ENCODE peak calls at places on chromosomes 13 and 19, in six cellular contexts. W, F, B, V, D and M are unnamed samples.
A peak's percentile ranks its signal among the peaks of the same experiment; 100 is the strongest.

GRCh38 chr19:38840583-38840968 is 9.0 kb upstream of the ECH1 start:
- DNase-seq in V (no peak), W (no peak), F (no peak), B (no peak), D (no peak), M (no peak)

GRCh38 chr19:17294051-17294891 is 9.0 kb downstream of the ABHD8 start:
- DNase-seq in D (no peak), V (no peak), W (peak; percentile 88), B (peak; percentile 91), F (peak; percentile 46), M (peak; percentile 63)

GRCh38 chr19:50535672-50536071 is 22.0 kb upstream of the ASPDH start:
- DNase-seq in B (no peak), V (no peak), D (no peak), F (no peak), W (no peak), M (no peak)

GRCh38 chr19:38049105-38049649 is 142.2 kb downstream of the SIPA1L3 start:
- DNase-seq in B (no peak), F (no peak), V (no peak), W (no peak), D (no peak), M (no peak)

GRCh38 chr19:12913011-12913561 is 6.0 kb downstream of the SYCE2 start:
- DNase-seq in V (peak; percentile 93), D (peak; percentile 93), B (peak; percentile 67), W (peak; percentile 71), F (no peak), M (peak; percentile 29)

GRCh38 chr19:10006335-10006708 is 4.0 kb downstream of the COL5A3 start:
- DNase-seq in F (no peak), D (peak; percentile 68), B (no peak), W (no peak), V (no peak), M (no peak)

GRCh38 chr13:23618341-23618740 is 48.1 kb downstream of the TNFRSF19 start:
- DNase-seq in D (no peak), W (no peak), V (no peak), F (no peak), B (no peak), M (no peak)

GRCh38 chr13:113860579-113861432 is 3.1 kb downstream of the GAS6 start:
- DNase-seq in F (no peak), D (peak; percentile 70), B (peak; percentile 80), W (peak; percentile 80), V (peak; percentile 69), M (peak; percentile 51)

GRCh38 chr13:73521291-73521626 is 462.5 kb downstream of the KLF5 start:
- DNase-seq in B (no peak), F (no peak), D (no peak), V (no peak), W (no peak), M (no peak)

GRCh38 chr19:47221890-47222289 is 9.1 kb downstream of the BBC3 start:
- DNase-seq in F (no peak), B (no peak), D (no peak), W (no peak), V (no peak), M (no peak)

GRCh38 chr13:113407531-113408393 is 43.8 kb upstream of the GRTP1 start:
- DNase-seq in B (peak; percentile 10), V (no peak), F (no peak), W (no peak), D (peak; percentile 64), M (no peak)

GRCh38 chr19:13861714-13862531 is 15.0 kb upstream of the NANOS3 start:
- DNase-seq in F (peak; percentile 98), V (peak; percentile 94), W (peak; percentile 94), D (peak; percentile 97), B (peak; percentile 95), M (peak; percentile 97)

GRCh38 chr19:50453243-50453642 is 20.6 kb downstream of the MYBPC2 start:
- DNase-seq in V (no peak), B (no peak), F (no peak), W (no peak), D (no peak), M (no peak)

GRCh38 chr19:3369337-3370213 is 3.2 kb downstream of the NFIC start:
- DNase-seq in D (peak; percentile 92), W (peak; percentile 36), V (peak; percentile 69), F (no peak), B (no peak), M (peak; percentile 39)

GRCh38 chr19:57165846-57166245 is 1.4 kb downstream of the DUXA start:
- DNase-seq in W (no peak), B (no peak), F (no peak), D (no peak), V (no peak), M (no peak)

GRCh38 chr13:46580362-46580839 is 27.4 kb downstream of the LRCH1 start:
- DNase-seq in W (no peak), D (no peak), F (no peak), V (no peak), B (no peak), M (no peak)

GRCh38 chr13:108895220-108895704 is 265.9 kb downstream of the MYO16 start:
- DNase-seq in D (no peak), B (no peak), V (no peak), F (peak; percentile 20), W (no peak), M (no peak)

GRCh38 chr19:44673510-44673909 is 2.2 kb downstream of the CEACAM19 start:
- DNase-seq in W (no peak), B (no peak), V (no peak), F (no peak), D (no peak), M (no peak)

GRCh38 chr13:29125145-29125933 is 305.2 kb downstream of the MTUS2 start:
- DNase-seq in F (no peak), V (peak; percentile 63), B (no peak), W (no peak), D (no peak), M (no peak)

GRCh38 chr19:4983346-4984105 is 14.6 kb downstream of the KDM4B start:
- DNase-seq in W (no peak), F (no peak), V (no peak), B (no peak), D (no peak), M (no peak)

GRCh38 chr19:5609881-5610280 is 12.7 kb downstream of the SAFB2 start:
- DNase-seq in B (no peak), W (no peak), D (no peak), V (no peak), F (no peak), M (no peak)

GRCh38 chr19:15353908-15354307 is 21.6 kb upstream of the BRD4 start:
- DNase-seq in V (no peak), B (no peak), F (no peak), D (no peak), W (no peak), M (no peak)

GRCh38 chr13:107716241-107716640 is 499.1 kb downstream of the LIG4 start:
- DNase-seq in F (no peak), D (no peak), V (no peak), B (no peak), W (no peak), M (no peak)

DNA sequence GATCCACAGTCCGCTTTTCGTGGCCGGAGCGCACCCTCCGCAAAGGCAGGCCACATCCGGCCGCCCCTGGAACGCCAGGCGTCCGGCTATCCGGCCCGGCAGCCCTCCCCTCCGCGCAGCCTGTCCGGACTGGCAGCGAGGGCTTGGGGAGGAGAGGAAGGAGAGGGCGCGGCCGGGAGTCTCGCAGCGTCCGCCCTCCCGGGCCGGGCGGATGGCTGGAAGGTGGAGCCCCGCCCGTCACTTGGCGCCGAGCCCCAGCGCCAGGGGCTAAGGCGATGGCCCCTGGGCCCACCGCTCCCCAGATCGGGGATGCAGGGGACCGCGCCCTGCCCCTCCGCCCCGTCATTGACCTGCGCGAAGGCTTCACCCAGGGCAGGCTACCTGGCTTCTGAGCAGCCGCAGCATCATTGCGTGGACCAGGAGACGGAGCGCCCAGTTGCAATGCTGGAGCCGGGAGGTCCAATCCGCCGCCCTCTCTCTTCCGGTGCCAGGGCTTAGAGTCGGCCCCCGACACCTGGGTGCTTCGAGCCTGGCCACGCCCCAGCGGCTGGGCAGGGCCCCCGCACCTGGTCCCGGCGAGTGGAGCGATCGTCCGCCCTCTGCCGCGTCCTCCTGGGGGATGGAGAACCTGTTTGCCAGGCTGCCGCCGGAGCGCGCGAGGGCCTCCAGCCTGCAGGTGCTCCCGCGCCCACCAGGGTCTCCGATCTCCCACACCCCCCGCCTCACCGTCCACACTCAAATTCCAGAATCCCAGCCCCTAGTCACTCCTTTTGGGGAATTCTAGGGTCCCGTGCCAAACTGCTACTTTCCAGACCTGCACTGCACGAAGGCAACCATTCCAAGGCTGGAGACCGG is at the start of gene FUT1:
- DNase-seq in W (peak; percentile 97), F (peak; percentile 69), D (no peak), B (peak; percentile 96), V (peak; percentile 86), M (peak; percentile 70)
- TF ChIP-seq CTCF in W (peak; percentile 53), F (no peak), D (no peak), B (no peak), V (peak; percentile 27), M (peak; percentile 26)

GRCh38 chr13:36360863-36361262 is 14.7 kb upstream of the SPART start:
- DNase-seq in B (no peak), W (no peak), V (no peak), F (no peak), D (no peak), M (no peak)

GRCh38 chr13:36366023-36366422 is 19.8 kb upstream of the SPART start:
- DNase-seq in F (no peak), B (no peak), D (no peak), W (no peak), V (no peak), M (no peak)

GRCh38 chr13:36362914-36363313 is 16.7 kb upstream of the SPART start:
- DNase-seq in W (no peak), V (no peak), F (no peak), B (no peak), D (no peak), M (no peak)

GRCh38 chr13:36362251-36362650 is 16.1 kb upstream of the SPART start:
- DNase-seq in D (no peak), B (no peak), F (no peak), V (no peak), W (no peak), M (no peak)

GRCh38 chr13:36363464-36363863 is 17.3 kb upstream of the SPART start:
- DNase-seq in B (no peak), D (no peak), F (no peak), W (no peak), V (no peak), M (no peak)
- TF ChIP-seq CTCF in B (no peak), D (no peak), F (no peak), W (no peak), V (no peak), M (no peak)

GRCh38 chr13:59374720-59375119 is 789.0 kb downstream of the DIAPH3 start:
- DNase-seq in D (no peak), W (no peak), V (no peak), B (no peak), F (no peak), M (no peak)
- TF ChIP-seq CTCF in D (no peak), W (no peak), V (no peak), B (no peak), F (no peak), M (no peak)

GRCh38 chr13:54185785-54186184 is 1157.2 kb downstream of the OLFM4 start:
- DNase-seq in W (peak; percentile 59), B (peak; percentile 51), V (peak; percentile 1), D (no peak), F (peak; percentile 31), M (peak; percentile 26)
- TF ChIP-seq CTCF in W (peak; percentile 81), B (peak; percentile 46), V (no peak), D (no peak), F (no peak), M (peak; percentile 49)